ENCODE peak calls at places on chromosomes 13 and 19, in five cellular contexts. F is fibroblast of mammary gland; B is fibroblast of lung; H is tibial nerve; N is activated T-cell treated with anti-CD3 and anti-CD28 coated beads, Interleukin-2, amount 50 U/mL, for 72 hours. E is an unnamed sample.

GRCh38 chr19:33998739-33999345 is 173.5 kb upstream of the LSM14A start:
- DNase-seq in F (peak), B (peak), H (no peak), N (no peak), E (no peak)

GRCh38 chr19:2820112-2820702 is 539 bp downstream of the ZNF554 start:
- DNase-seq in F (no peak), B (no peak), H (no peak), N (no peak), E (no peak)

GRCh38 chr19:34120846-34121639 is 51.3 kb upstream of the LSM14A start:
- DNase-seq in F (peak), B (peak), H (peak), N (peak), E (peak)

GRCh38 chr13:50991624-50992610 is 82.3 kb downstream of the RNASEH2B start:
- DNase-seq in F (no peak), B (no peak), H (no peak), N (peak), E (peak)

GRCh38 chr13:109773276-109773675 is 13.1 kb downstream of the IRS2 start:
- DNase-seq in F (peak), B (peak), H (no peak), N (peak), E (no peak)

GRCh38 chr19:42252365-42253244 is 2.3 kb downstream of the ERF start:
- DNase-seq in F (peak), B (peak), H (no peak), N (peak), E (no peak)

GRCh38 chr13:30851697-30852096 is 54.4 kb upstream of the MEDAG start:
- DNase-seq in F (no peak), B (no peak), H (no peak), N (no peak), E (no peak)

GRCh38 chr13:109655611-109656010 is 130.8 kb downstream of the IRS2 start:
- DNase-seq in F (no peak), B (no peak), H (no peak), N (no peak), E (no peak)

GRCh38 chr13:23748591-23748990 is 140.6 kb downstream of the MIPEP start:
- DNase-seq in F (no peak), B (no peak), H (no peak), N (no peak), E (no peak)

E was measured in T-helper 2 cell treated with Interferon-gamma antibody and Interleukin-4, amounts not matched to agents 5 μg/mL and 100 μg/mL, for 36 hours.